ENCODE peak calls at places on chromosomes 3 and 15, in four cellular contexts. B is GM23248, I is neural progenitor cell, V is PC-3. K is an unnamed sample. For H3K9me3, the result is how much of the 10 kb centered on the place peaks cover.

GRCh38 chr3:3189102-3189727 is 9.7 kb upstream of the CRBN start:
- DNase-seq in B (no peak), V (no peak), I (no peak), K (peak)

GRCh38 chr3:160106905-160107861 is 118.0 kb upstream of the C3orf80 start:
- DNase-seq in B (no peak), V (no peak), I (no peak), K (peak)

GRCh38 chr3:40387895-40388254 is 891 bp downstream of the ENTPD3 start:
- DNase-seq in V (no peak), I (no peak), B (no peak), K (no peak)

GRCh38 chr15:59266015-59266414 is 59.4 kb downstream of the LDHAL6B start:
- DNase-seq in I (no peak), B (no peak), V (no peak), K (peak)

GRCh38 chr15:75542386-75542797 is 36.7 kb downstream of the PTPN9 start:
- DNase-seq in V (no peak), I (peak), B (peak), K (no peak)

GRCh38 chr15:63054281-63054683 is 11.7 kb downstream of the TPM1 start:
- DNase-seq in I (no peak), V (no peak), B (peak), K (peak)

GRCh38 chr3:177679568-177680441 is 482.5 kb upstream of the TBL1XR1 start:
- DNase-seq in V (no peak), I (peak), B (peak), K (no peak)

GRCh38 chr3:72891053-72891855 is 3.4 kb downstream of the GXYLT2 start:
- DNase-seq in V (peak), I (peak), B (peak), K (peak)

GRCh38 chr15:85742186-85742751 is 52.5 kb downstream of the KLHL25 start:
- DNase-seq in V (no peak), B (peak), I (no peak), K (no peak)

GRCh38 chr3:42612147-42612680 is 11.7 kb downstream of the NKTR start:
- DNase-seq in I (no peak), V (no peak), B (no peak), K (no peak)

GRCh38 chr3:195767792-195768191 is 43.9 kb downstream of the MUC4 start:
- DNase-seq in I (no peak), B (no peak), V (no peak), K (no peak)

GRCh38 chr15:90529369-90530249 is at the start of gene CRTC3:
- DNase-seq in I (peak), V (peak), B (peak), K (peak)

GRCh38 chr3:15630646-15631350 is 29.3 kb downstream of the BTD start:
- DNase-seq in V (peak), I (no peak), B (peak), K (no peak)

GRCh38 chr3:43347774-43348173 is 61.4 kb downstream of the SNRK start:
- DNase-seq in I (no peak), V (no peak), B (no peak), K (no peak)

GRCh38 chr15:37695719-37696118 is 238.7 kb upstream of the TMCO5A start:
- DNase-seq in V (no peak), I (no peak), B (peak), K (no peak)

GRCh38 chr3:136184703-136185102 is 11.4 kb downstream of the MSL2 start:
- DNase-seq in I (no peak), V (no peak), B (peak), K (no peak)

GRCh38 chr3:148021400-148021799 is 612.2 kb downstream of the ZIC1 start:
- DNase-seq in I (no peak), B (peak), V (peak), K (no peak)

GRCh38 chr15:77191230-77191834 is 120.4 kb upstream of the TSPAN3 start:
- DNase-seq in B (no peak), V (no peak), I (no peak), K (no peak)

GRCh38 chr15:59295742-59296090 is 77.0 kb downstream of the MYO1E start:
- DNase-seq in V (no peak), I (no peak), B (no peak), K (no peak)

GRCh38 chr15:82647045-82647834 is at the start of gene CPEB1:
- DNase-seq in V (no peak), B (peak), I (peak), K (peak)

GRCh38 chr3:71210257-71211002 is 373.1 kb downstream of the FOXP1 start:
- DNase-seq in B (peak), I (no peak), V (no peak), K (peak)

GRCh38 chr15:39851505-39852082 is 68.5 kb downstream of the GPR176 start:
- DNase-seq in I (no peak), B (peak), V (no peak), K (no peak)

GRCh38 chr15:90930861-90931629 is 1.3 kb downstream of the HDDC3 start:
- DNase-seq in V (no peak), B (peak), I (no peak), K (no peak)

GRCh38 chr15:25250906-25251622 is 187.8 kb downstream of the UBE3A start:
- DNase-seq in I (no peak), B (no peak), V (no peak), K (peak)

GRCh38 chr3:14431928-14432834 is 29.8 kb downstream of the SLC6A6 start:
- DNase-seq in V (peak), I (no peak), B (peak), K (peak)

GRCh38 chr3:170247875-170248274 is 25.7 kb downstream of the PRKCI start:
- DNase-seq in B (no peak), I (no peak), V (no peak), K (no peak)

GRCh38 chr3:181955566-181955965 is 243.8 kb downstream of the SOX2 start:
- DNase-seq in I (no peak), B (no peak), V (no peak), K (no peak)

GRCh38 chr3:79954756-79955155 is 187.0 kb upstream of the ROBO1 start:
- DNase-seq in V (no peak), B (no peak), I (no peak), K (no peak)

GRCh38 chr15:50940506-50940905 is 32.0 kb downstream of the AP4E1 start:
- DNase-seq in I (no peak), B (peak), V (peak), K (no peak)

GRCh38 chr3:8755564-8756237 is 13.7 kb downstream of the OXTR start:
- DNase-seq in B (peak), V (peak), I (no peak), K (no peak)

GRCh38 chr15:97703400-97703799 is 257.1 kb upstream of the ARRDC4 start:
- DNase-seq in V (no peak), I (no peak), B (no peak), K (no peak)

GRCh38 chr3:99659965-99660364 is 21.6 kb downstream of the COL8A1 start:
- DNase-seq in V (no peak), B (peak), I (no peak), K (no peak)

GRCh38 chr3:185537369-185537970 is 14.9 kb downstream of the LIPH start:
- DNase-seq in V (peak), I (no peak), B (peak), K (peak)

GRCh38 chr3:149600619-149601018 is 57.2 kb downstream of the WWTR1 start:
- DNase-seq in V (no peak), B (no peak), I (no peak), K (no peak)

GRCh38 chr15:52102468-52102867 is 10.1 kb downstream of the BCL2L10 start:
- DNase-seq in V (peak), I (no peak), B (peak), K (no peak)

GRCh38 chr3:9947025-9947995 is 4.9 kb downstream of the PRRT3 start:
- DNase-seq in B (peak), I (peak), V (peak), K (peak)

GRCh38 chr15:41966920-41967465 is 5.4 kb downstream of the EHD4 start:
- DNase-seq in B (no peak), I (no peak), V (no peak), K (no peak)

GRCh38 chr3:13628841-13629551 is 80.1 kb downstream of the FBLN2 start:
- DNase-seq in V (no peak), B (no peak), I (no peak), K (no peak)

GRCh38 chr3:156388469-156389150 is 166.3 kb downstream of the SSR3 start:
- DNase-seq in I (no peak), B (peak), V (no peak), K (no peak)

DNA sequence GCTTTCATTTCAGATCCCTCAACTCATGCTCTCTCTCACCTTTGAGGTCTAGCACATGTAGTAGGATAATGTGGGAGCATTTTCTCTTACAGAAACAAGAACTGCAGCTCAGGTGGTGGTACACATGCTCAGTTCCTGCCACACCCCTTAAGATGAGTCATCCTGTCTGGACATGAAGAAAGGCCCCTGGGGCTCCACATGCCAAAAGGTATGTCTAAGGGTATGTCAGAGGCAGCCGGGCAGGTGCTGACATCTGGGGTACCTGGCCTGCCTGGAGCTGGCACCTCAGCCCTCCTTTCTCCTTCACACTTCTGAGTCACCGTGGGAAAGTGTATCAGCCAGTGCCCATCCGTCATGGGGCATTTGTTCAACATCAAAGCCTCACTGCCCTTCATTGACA is 209.9 kb downstream of the OCA2 start:
- DNase-seq in B (no peak), V (peak), I (no peak), K (no peak)
- H3K9me3 ChIP-seq in B (under half), V (under half), I (under half), K (under half)

GRCh38 chr3:106349191-106349881 is 480.5 kb upstream of the CBLB start:
- DNase-seq in B (no peak), I (no peak), V (peak), K (no peak)
- TF ChIP-seq EZH2phosphoT487 in B (no peak), I (no peak), V (no peak), K (no peak)

DNA sequence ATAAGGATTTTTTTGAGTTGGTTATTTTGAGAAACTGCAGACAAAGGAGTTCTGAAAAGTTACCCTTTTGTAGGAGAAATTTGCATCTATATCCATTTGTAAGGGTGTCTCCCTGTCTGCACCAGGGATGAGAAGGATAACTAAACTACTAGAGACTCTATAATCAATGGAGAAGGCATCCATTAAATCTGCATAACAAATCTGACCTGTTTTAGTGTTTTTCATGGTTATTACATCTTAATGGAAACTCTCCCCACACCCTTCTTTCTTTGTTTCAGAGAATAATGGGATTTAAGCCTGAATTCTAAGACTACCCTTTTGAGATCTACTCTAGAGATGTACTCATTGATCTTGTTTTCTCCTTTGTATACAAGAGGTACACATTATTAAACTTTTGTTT is 82.0 kb upstream of the DAZL start:
- DNase-seq in B (no peak), V (no peak), I (peak), K (no peak)
- H3K9me3 ChIP-seq in B (under half), V (under half), I (under half), K (under half)

GRCh38 chr15:48459571-48460461 is 128.6 kb downstream of the DUT start:
- DNase-seq in V (peak), I (no peak), B (peak), K (no peak)

GRCh38 chr15:48463366-48463880 is 132.2 kb downstream of the DUT start:
- DNase-seq in I (no peak), B (no peak), V (peak), K (no peak)

GRCh38 chr15:48456126-48456525 is 124.9 kb downstream of the DUT start:
- DNase-seq in V (no peak), B (peak), I (no peak), K (no peak)

GRCh38 chr15:48462688-48463087 is 131.5 kb downstream of the DUT start:
- DNase-seq in I (no peak), V (peak), B (no peak), K (no peak)

GRCh38 chr15:48458876-48459275 is 127.6 kb downstream of the DUT start:
- DNase-seq in V (no peak), B (peak), I (no peak), K (no peak)
- TF ChIP-seq EZH2phosphoT487 in V (no peak), B (no peak), I (no peak), K (no peak)